ENCODE peak calls at places on chromosomes 3 and 15, in five cellular contexts. X is SW480; N is stimulated activated CD4-positive, alpha-beta T cell treated with anti-CD3 and anti-CD28 coated beads, Interleukin-4, amount 100 ng/mL, for 1 hour; L is activated CD4-positive, alpha-beta T cell treated with anti-CD3 and anti-CD28 coated beads, Interleukin-2, amount 10 ng/mL, durations not matched to agents 7 days and 5 days; F is DMS153. K is an unnamed sample.

GRCh38 chr3:42655331-42655888 is 1.9 kb downstream of the ZBTB47 start:
- DNase-seq in X (no peak), N (no peak), L (no peak), F (no peak), K (peak)

GRCh38 chr3:184116017-184116416 is 19.1 kb upstream of the EIF2B5 start:
- DNase-seq in X (no peak), N (no peak), L (no peak), F (no peak), K (no peak)

GRCh38 chr3:146300756-146301155 is 49.9 kb upstream of the PLSCR4 start:
- DNase-seq in X (no peak), N (no peak), L (no peak), F (no peak), K (no peak)

GRCh38 chr3:169591983-169592644 is 71.4 kb downstream of the MECOM start:
- DNase-seq in X (no peak), N (no peak), L (no peak), F (no peak), K (no peak)

GRCh38 chr3:149000207-149000745 is 8.9 kb downstream of the GYG1 start:
- DNase-seq in X (no peak), N (no peak), L (no peak), F (no peak), K (no peak)

GRCh38 chr3:14633819-14634424 is 17.6 kb upstream of the CCDC174 start:
- DNase-seq in X (peak), N (peak), L (peak), F (no peak), K (peak)

GRCh38 chr3:49734752-49735151 is 11.0 kb upstream of the GMPPB start:
- DNase-seq in X (no peak), N (no peak), L (no peak), F (no peak), K (no peak)

GRCh38 chr3:40129981-40130380 is 179.5 kb upstream of the EIF1B start:
- DNase-seq in X (no peak), N (no peak), L (no peak), F (no peak), K (no peak)

GRCh38 chr3:126035362-126036050 is 48.4 kb downstream of the SLC41A3 start:
- DNase-seq in X (no peak), N (no peak), L (no peak), F (no peak), K (no peak)

GRCh38 chr3:65052101-65052500 is 364.3 kb upstream of the ADAMTS9 start:
- DNase-seq in X (no peak), N (no peak), L (no peak), F (no peak), K (no peak)

GRCh38 chr3:197343656-197344408 is 45.4 kb upstream of the DLG1 start:
- DNase-seq in X (no peak), N (no peak), L (no peak), F (no peak), K (no peak)

GRCh38 chr3:150296966-150297365 is 111.1 kb upstream of the TSC22D2 start:
- DNase-seq in X (no peak), N (no peak), L (no peak), F (no peak), K (no peak)

GRCh38 chr15:30904812-30905211 is 1.1 kb downstream of the FAN1 start:
- DNase-seq in X (no peak), N (no peak), L (no peak), F (no peak), K (no peak)

GRCh38 chr3:192022412-192022811 is 561.4 kb downstream of the PYDC2 start:
- DNase-seq in X (no peak), N (no peak), L (no peak), F (no peak), K (no peak)

GRCh38 chr3:193982258-193982659 is 153.7 kb upstream of the HES1 start:
- DNase-seq in X (no peak), N (no peak), L (no peak), F (no peak), K (no peak)

GRCh38 chr3:151445283-151446001 is 15.4 kb downstream of the IGSF10 start:
- DNase-seq in X (peak), N (no peak), L (no peak), F (no peak), K (peak)

GRCh38 chr3:50674349-50675178 is at the start of gene DOCK3:
- DNase-seq in X (peak), N (peak), L (peak), F (peak), K (peak)

GRCh38 chr3:29279276-29279675 is 1.6 kb upstream of the RBMS3 start:
- DNase-seq in X (no peak), N (no peak), L (no peak), F (no peak), K (no peak)

GRCh38 chr15:40340740-40341400 is at the start of gene CCDC9B:
- DNase-seq in X (peak), N (no peak), L (no peak), F (peak), K (peak)

GRCh38 chr3:16338999-16339398 is 74.0 kb downstream of the OXNAD1 start:
- DNase-seq in X (peak), N (no peak), L (no peak), F (no peak), K (no peak)

GRCh38 chr3:51974963-51975856 is at the start of gene ABHD14A:
- DNase-seq in X (peak), N (peak), L (peak), F (no peak), K (peak)

GRCh38 chr3:55859305-55859704 is 372.2 kb upstream of the WNT5A start:
- DNase-seq in X (no peak), N (no peak), L (no peak), F (no peak), K (no peak)

GRCh38 chr3:32469151-32469874 is 33.3 kb downstream of the CMTM6 start:
- DNase-seq in X (peak), N (no peak), L (no peak), F (no peak), K (no peak)

GRCh38 chr15:67049351-67050044 is 15.9 kb upstream of the SMAD3 start:
- DNase-seq in X (peak), N (no peak), L (no peak), F (no peak), K (no peak)

GRCh38 chr3:154775821-154776548 is 304.1 kb upstream of the MME start:
- DNase-seq in X (no peak), N (no peak), L (no peak), F (no peak), K (no peak)

GRCh38 chr3:86982883-86983282 is 8.1 kb downstream of the VGLL3 start:
- DNase-seq in X (no peak), N (no peak), L (no peak), F (no peak), K (no peak)

GRCh38 chr15:50024183-50024795 is 94.7 kb downstream of the ATP8B4 start:
- DNase-seq in X (no peak), N (no peak), L (no peak), F (no peak), K (no peak)

GRCh38 chr3:189144645-189145044 is 27.1 kb upstream of the TPRG1 start:
- DNase-seq in X (peak), N (no peak), L (peak), F (peak), K (no peak)